ENCODE peak calls at places on chromosomes 3 and 15, in eight cellular contexts. E, Q, Y, A, W, P, S and T are unnamed samples.
A peak's percentile ranks its signal among the peaks of the same experiment; 100 is the strongest.

GRCh38 chr15:27679621-27680521 is 419.2 kb downstream of the OCA2 start:
- DNase-seq in E (no peak), Q (no peak), Y (no peak), A (peak; percentile 92), W (no peak), P (no peak), S (no peak), T (no peak)

GRCh38 chr3:101943028-101943427 is 93.7 kb downstream of the NFKBIZ start:
- DNase-seq in E (no peak), Q (no peak), Y (no peak), A (no peak), W (no peak), P (no peak), S (no peak), T (no peak)

GRCh38 chr3:44992555-44993470 is 16.8 kb downstream of the EXOSC7 start:
- DNase-seq in E (no peak), Q (no peak), Y (peak; percentile 59), A (no peak), W (no peak), P (peak; percentile 17), S (no peak), T (no peak)

GRCh38 chr3:187798531-187799520 is 53.6 kb upstream of the BCL6 start:
- DNase-seq in E (no peak), Q (no peak), Y (no peak), A (no peak), W (no peak), P (no peak), S (no peak), T (no peak)

GRCh38 chr3:141812586-141812985 is 49.4 kb downstream of the GRK7 start:
- DNase-seq in E (no peak), Q (no peak), Y (no peak), A (no peak), W (no peak), P (no peak), S (no peak), T (no peak)

GRCh38 chr3:21256932-21257331 is 494.1 kb downstream of the ZNF385D start:
- DNase-seq in E (no peak), Q (no peak), Y (no peak), A (no peak), W (no peak), P (no peak), S (no peak), T (no peak)

GRCh38 chr15:64333516-64333915 is 22.5 kb downstream of the CSNK1G1 start:
- DNase-seq in E (no peak), Q (no peak), Y (no peak), A (no peak), W (no peak), P (no peak), S (no peak), T (no peak)

GRCh38 chr15:63985221-63986184 is 60.8 kb downstream of the DAPK2 start:
- DNase-seq in E (peak; percentile 12), Q (no peak), Y (no peak), A (no peak), W (no peak), P (no peak), S (no peak), T (no peak)

GRCh38 chr3:55686720-55687254 is 199.7 kb upstream of the WNT5A start:
- DNase-seq in E (peak; percentile 92), Q (no peak), Y (no peak), A (no peak), W (peak; percentile 29), P (no peak), S (no peak), T (peak; percentile 5)

GRCh38 chr3:162729686-162730085 is 1233.1 kb downstream of the OTOL1 start:
- DNase-seq in E (peak; percentile 76), Q (no peak), Y (no peak), A (no peak), W (no peak), P (no peak), S (no peak), T (no peak)

GRCh38 chr15:73873889-73874511 is 636 bp downstream of the TBC1D21 start:
- DNase-seq in E (peak; percentile 68), Q (no peak), Y (no peak), A (peak; percentile 15), W (peak; percentile 19), P (peak; percentile 19), S (no peak), T (peak; percentile 39)

GRCh38 chr15:101488300-101489164 is 975 bp downstream of the PCSK6 start:
- DNase-seq in E (no peak), Q (no peak), Y (no peak), A (no peak), W (no peak), P (no peak), S (no peak), T (no peak)

GRCh38 chr3:78565712-78566111 is 1202.1 kb downstream of the ROBO1 start:
- DNase-seq in E (no peak), Q (no peak), Y (no peak), A (no peak), W (no peak), P (no peak), S (no peak), T (no peak)

GRCh38 chr3:112846764-112847163 is at the start of gene CD200R1L:
- DNase-seq in E (no peak), Q (no peak), Y (no peak), A (no peak), W (no peak), P (no peak), S (no peak), T (no peak)

GRCh38 chr3:115062009-115062408 is 85.1 kb downstream of the ZBTB20 start:
- DNase-seq in E (no peak), Q (peak; percentile 79), Y (no peak), A (no peak), W (peak; percentile 55), P (no peak), S (no peak), T (no peak)

GRCh38 chr15:73637527-73637926 is 4.3 kb upstream of the NPTN start:
- DNase-seq in E (no peak), Q (no peak), Y (no peak), A (no peak), W (no peak), P (no peak), S (no peak), T (no peak)

GRCh38 chr3:52456169-52456799 is 880 bp downstream of the NISCH start:
- DNase-seq in E (peak; percentile 20), Q (no peak), Y (no peak), A (no peak), W (peak; percentile 24), P (no peak), S (no peak), T (no peak)

GRCh38 chr3:71254658-71255057 is 328.9 kb downstream of the FOXP1 start:
- DNase-seq in E (peak; percentile 63), Q (no peak), Y (no peak), A (no peak), W (no peak), P (no peak), S (no peak), T (no peak)

GRCh38 chr3:44076221-44076829 is 165.4 kb upstream of the TOPAZ1 start:
- DNase-seq in E (no peak), Q (no peak), Y (peak; percentile 38), A (peak; percentile 21), W (no peak), P (no peak), S (no peak), T (no peak)

GRCh38 chr3:69604735-69605435 is 134.4 kb upstream of the MITF start:
- DNase-seq in E (no peak), Q (no peak), Y (no peak), A (no peak), W (no peak), P (no peak), S (no peak), T (no peak)

GRCh38 chr3:4587061-4587837 is 94.1 kb downstream of the ITPR1 start:
- DNase-seq in E (no peak), Q (no peak), Y (no peak), A (no peak), W (no peak), P (no peak), S (no peak), T (no peak)

GRCh38 chr3:62559831-62560445 is 186.6 kb upstream of the FEZF2 start:
- DNase-seq in E (peak; percentile 57), Q (no peak), Y (no peak), A (no peak), W (peak; percentile 7), P (no peak), S (no peak), T (peak; percentile 5)

GRCh38 chr3:166608132-166608531 is 770.9 kb upstream of the BCHE start:
- DNase-seq in E (no peak), Q (no peak), Y (no peak), A (no peak), W (peak; percentile 19), P (no peak), S (no peak), T (no peak)

GRCh38 chr3:31038086-31038737 is 143.8 kb upstream of the GADL1 start:
- DNase-seq in E (no peak), Q (no peak), Y (no peak), A (no peak), W (no peak), P (no peak), S (no peak), T (no peak)

GRCh38 chr15:101070502-101071273 is 151.5 kb downstream of the LRRK1 start:
- DNase-seq in E (peak; percentile 89), Q (no peak), Y (no peak), A (peak; percentile 26), W (peak; percentile 90), P (no peak), S (no peak), T (peak; percentile 57)

GRCh38 chr3:151016421-151016820 is 43.9 kb upstream of the CLRN1 start:
- DNase-seq in E (peak; percentile 13), Q (no peak), Y (no peak), A (no peak), W (no peak), P (no peak), S (no peak), T (no peak)

GRCh38 chr3:187966636-187967035 is 187.3 kb upstream of the LPP start:
- DNase-seq in E (no peak), Q (no peak), Y (no peak), A (no peak), W (no peak), P (no peak), S (no peak), T (no peak)

GRCh38 chr3:172595648-172596393 is 72.6 kb upstream of the TNFSF10 start:
- DNase-seq in E (peak; percentile 40), Q (no peak), Y (no peak), A (peak; percentile 38), W (peak; percentile 18), P (peak; percentile 45), S (no peak), T (peak; percentile 51)

GRCh38 chr3:177836671-177837070 is 639.4 kb upstream of the TBL1XR1 start:
- DNase-seq in E (no peak), Q (no peak), Y (no peak), A (no peak), W (no peak), P (no peak), S (no peak), T (no peak)